ENCODE peak calls at places on chromosomes 13 and 19, in six cellular contexts. One of them, this sample, is unnamed.

GRCh38 chr19:15015946-15016542 is 33.2 kb upstream of the CASP14 start:
- DNase-seq in suprapubic skin: no peak
- DNase-seq in endothelial cell of umbilical vein: peak; percentile 6
- DNase-seq in SK-N-SH: no peak
- DNase-seq in GM23338: peak; percentile 74
- DNase-seq in H1: no peak
- DNase-seq in this sample: no peak

GRCh38 chr19:54190942-54191670 is at the start of gene TSEN34:
- DNase-seq in endothelial cell of umbilical vein: no peak
- DNase-seq in SK-N-SH: peak; percentile 90
- DNase-seq in GM23338: peak; percentile 88
- DNase-seq in H1: no peak
- DNase-seq in suprapubic skin: no peak
- DNase-seq in this sample: peak; percentile 90

GRCh38 chr13:23979361-23980159 is 82.3 kb upstream of the C1QTNF9B start:
- DNase-seq in H1: no peak
- DNase-seq in endothelial cell of umbilical vein: peak; percentile 75
- DNase-seq in SK-N-SH: peak; percentile 85
- DNase-seq in GM23338: peak; percentile 79
- DNase-seq in suprapubic skin: peak; percentile 89
- DNase-seq in this sample: peak; percentile 67

GRCh38 chr19:14494910-14495677 is 833 bp downstream of the GIPC1 start:
- DNase-seq in SK-N-SH: peak; percentile 37
- DNase-seq in GM23338: no peak
- DNase-seq in H1: no peak
- DNase-seq in suprapubic skin: no peak
- DNase-seq in endothelial cell of umbilical vein: no peak
- DNase-seq in this sample: no peak

GRCh38 chr19:38394488-38394887 is 6.0 kb downstream of the SPRED3 start:
- DNase-seq in SK-N-SH: no peak
- DNase-seq in H1: peak; percentile 82
- DNase-seq in GM23338: peak; percentile 99
- DNase-seq in endothelial cell of umbilical vein: peak; percentile 13
- DNase-seq in suprapubic skin: no peak
- DNase-seq in this sample: no peak

GRCh38 chr19:53885036-53885435 is 3.0 kb downstream of the PRKCG start:
- DNase-seq in SK-N-SH: no peak
- DNase-seq in GM23338: no peak
- DNase-seq in suprapubic skin: no peak
- DNase-seq in H1: no peak
- DNase-seq in endothelial cell of umbilical vein: no peak
- DNase-seq in this sample: no peak

GRCh38 chr19:18414504-18415176 is 4.6 kb upstream of the SSBP4 start:
- DNase-seq in GM23338: peak; percentile 45
- DNase-seq in endothelial cell of umbilical vein: no peak
- DNase-seq in suprapubic skin: no peak
- DNase-seq in H1: no peak
- DNase-seq in SK-N-SH: no peak
- DNase-seq in this sample: no peak

GRCh38 chr13:33624740-33625139 is 193.2 kb upstream of the RFC3 start:
- DNase-seq in suprapubic skin: no peak
- DNase-seq in SK-N-SH: no peak
- DNase-seq in GM23338: no peak
- DNase-seq in H1: no peak
- DNase-seq in endothelial cell of umbilical vein: no peak
- DNase-seq in this sample: no peak

GRCh38 chr13:109207618-109208017 is 578.2 kb downstream of the MYO16 start:
- DNase-seq in SK-N-SH: no peak
- DNase-seq in H1: no peak
- DNase-seq in GM23338: no peak
- DNase-seq in endothelial cell of umbilical vein: no peak
- DNase-seq in suprapubic skin: no peak
- DNase-seq in this sample: no peak

GRCh38 chr19:14763497-14764145 is 14.7 kb downstream of the ADGRE2 start:
- DNase-seq in GM23338: no peak
- DNase-seq in SK-N-SH: no peak
- DNase-seq in endothelial cell of umbilical vein: no peak
- DNase-seq in suprapubic skin: no peak
- DNase-seq in H1: no peak
- DNase-seq in this sample: no peak

GRCh38 chr19:46515879-46516350 is 20.2 kb upstream of the PNMA8B start:
- DNase-seq in GM23338: peak; percentile 80
- DNase-seq in endothelial cell of umbilical vein: peak; percentile 31
- DNase-seq in suprapubic skin: no peak
- DNase-seq in SK-N-SH: peak; percentile 77
- DNase-seq in H1: no peak
- DNase-seq in this sample: no peak

GRCh38 chr13:27128825-27129627 is 42.6 kb downstream of the USP12 start:
- DNase-seq in SK-N-SH: no peak
- DNase-seq in endothelial cell of umbilical vein: no peak
- DNase-seq in H1: no peak
- DNase-seq in GM23338: no peak
- DNase-seq in suprapubic skin: no peak
- DNase-seq in this sample: no peak

GRCh38 chr19:58395220-58395978 is at the start of gene RNF225:
- DNase-seq in GM23338: peak; percentile 69
- DNase-seq in endothelial cell of umbilical vein: no peak
- DNase-seq in suprapubic skin: peak; percentile 76
- DNase-seq in H1: peak; percentile 66
- DNase-seq in SK-N-SH: no peak
- DNase-seq in this sample: peak; percentile 50

GRCh38 chr19:13117176-13117771 is 734 bp upstream of the TRMT1 start:
- DNase-seq in H1: no peak
- DNase-seq in endothelial cell of umbilical vein: no peak
- DNase-seq in SK-N-SH: no peak
- DNase-seq in suprapubic skin: no peak
- DNase-seq in GM23338: no peak
- DNase-seq in this sample: no peak

GRCh38 chr19:49639401-49640112 is 386 bp downstream of the RRAS start:
- DNase-seq in H1: no peak
- DNase-seq in SK-N-SH: no peak
- DNase-seq in GM23338: peak; percentile 21
- DNase-seq in suprapubic skin: no peak
- DNase-seq in endothelial cell of umbilical vein: no peak
- DNase-seq in this sample: peak; percentile 19

GRCh38 chr13:48478401-48478800 is 54.5 kb downstream of the RCBTB2 start:
- DNase-seq in suprapubic skin: no peak
- DNase-seq in endothelial cell of umbilical vein: no peak
- DNase-seq in SK-N-SH: no peak
- DNase-seq in GM23338: no peak
- DNase-seq in H1: no peak
- DNase-seq in this sample: no peak

GRCh38 chr19:55113570-55114039 is 3.8 kb downstream of the PPP1R12C start:
- DNase-seq in endothelial cell of umbilical vein: peak; percentile 88
- DNase-seq in suprapubic skin: peak; percentile 90
- DNase-seq in SK-N-SH: peak; percentile 70
- DNase-seq in H1: no peak
- DNase-seq in GM23338: peak; percentile 91
- DNase-seq in this sample: peak; percentile 81

GRCh38 chr13:101623469-101624209 is 171.2 kb downstream of the ITGBL1 start:
- DNase-seq in H1: no peak
- DNase-seq in GM23338: no peak
- DNase-seq in SK-N-SH: no peak
- DNase-seq in endothelial cell of umbilical vein: peak; percentile 67
- DNase-seq in suprapubic skin: no peak
- DNase-seq in this sample: no peak

GRCh38 chr19:16467581-16467980 is 4.2 kb downstream of the EPS15L1 start:
- DNase-seq in GM23338: no peak
- DNase-seq in endothelial cell of umbilical vein: no peak
- DNase-seq in suprapubic skin: no peak
- DNase-seq in H1: no peak
- DNase-seq in SK-N-SH: peak; percentile 47
- DNase-seq in this sample: no peak

GRCh38 chr13:23724196-23724970 is 154.2 kb downstream of the TNFRSF19 start:
- DNase-seq in H1: no peak
- DNase-seq in endothelial cell of umbilical vein: no peak
- DNase-seq in SK-N-SH: no peak
- DNase-seq in GM23338: peak; percentile 21
- DNase-seq in suprapubic skin: no peak
- DNase-seq in this sample: no peak

GRCh38 chr13:29749401-29750177 is 100.8 kb downstream of the UBL3 start:
- DNase-seq in endothelial cell of umbilical vein: no peak
- DNase-seq in SK-N-SH: no peak
- DNase-seq in H1: no peak
- DNase-seq in suprapubic skin: no peak
- DNase-seq in GM23338: no peak
- DNase-seq in this sample: no peak

GRCh38 chr19:16859626-16860025 is 29.2 kb upstream of the F2RL3 start:
- DNase-seq in suprapubic skin: no peak
- DNase-seq in SK-N-SH: no peak
- DNase-seq in endothelial cell of umbilical vein: no peak
- DNase-seq in GM23338: no peak
- DNase-seq in H1: no peak
- DNase-seq in this sample: no peak

GRCh38 chr19:2252481-2253105 is 3.5 kb downstream of the AMH start:
- DNase-seq in suprapubic skin: no peak
- DNase-seq in endothelial cell of umbilical vein: no peak
- DNase-seq in H1: no peak
- DNase-seq in GM23338: peak; percentile 58
- DNase-seq in SK-N-SH: peak; percentile 38
- DNase-seq in this sample: no peak

GRCh38 chr13:41694902-41695301 is 237.6 kb downstream of the RGCC start:
- DNase-seq in GM23338: no peak
- DNase-seq in SK-N-SH: no peak
- DNase-seq in H1: no peak
- DNase-seq in endothelial cell of umbilical vein: peak; percentile 93
- DNase-seq in suprapubic skin: no peak
- DNase-seq in this sample: peak; percentile 25

GRCh38 chr13:32086791-32087441 is 55.3 kb downstream of the FRY start:
- DNase-seq in GM23338: no peak
- DNase-seq in suprapubic skin: no peak
- DNase-seq in H1: no peak
- DNase-seq in endothelial cell of umbilical vein: no peak
- DNase-seq in SK-N-SH: no peak
- DNase-seq in this sample: no peak

DNA sequence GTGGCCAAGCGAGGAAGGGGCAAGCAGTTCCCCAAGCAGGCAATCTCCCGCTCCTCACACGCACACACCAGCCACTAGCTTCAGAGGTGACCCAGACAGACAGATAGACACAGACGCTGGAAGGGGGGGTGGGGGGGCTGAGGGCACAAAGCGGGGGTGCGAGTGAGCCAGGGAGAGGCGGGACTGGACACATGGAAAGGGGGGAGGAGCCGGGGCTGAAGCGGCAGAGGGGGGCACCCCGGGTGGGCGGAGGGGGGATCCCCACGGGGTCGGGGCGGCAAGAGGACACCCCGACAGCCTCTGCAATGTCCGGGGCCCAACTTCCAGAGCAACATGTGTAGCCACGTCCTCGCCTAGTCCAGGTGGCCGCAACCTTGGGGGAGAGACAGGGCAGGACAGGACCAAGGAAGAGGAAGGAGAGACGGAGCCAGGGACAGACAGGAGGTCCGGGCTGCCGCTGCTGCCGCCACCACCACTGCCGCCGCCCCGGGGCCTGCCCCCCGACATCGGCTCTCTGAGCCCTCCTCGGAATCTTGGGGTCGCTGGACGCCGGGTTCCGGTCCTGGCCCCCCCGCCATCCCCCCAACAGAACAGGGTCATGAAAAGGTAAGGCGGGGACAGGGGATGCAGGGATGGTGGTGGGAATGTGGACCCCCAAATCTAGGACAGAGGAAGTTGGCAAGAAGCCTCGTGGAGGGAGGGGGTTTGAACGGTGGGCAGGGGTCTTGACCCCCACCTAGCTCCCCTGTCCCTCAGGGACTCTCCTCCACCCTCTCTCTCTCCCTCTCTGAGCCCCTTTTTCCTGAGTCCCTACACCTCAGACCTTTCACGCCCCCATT is 1.1 kb downstream of the GRIN2D start:
- DNase-seq in SK-N-SH: no peak
- DNase-seq in suprapubic skin: no peak
- DNase-seq in GM23338: peak; percentile 50
- DNase-seq in H1: no peak
- DNase-seq in endothelial cell of umbilical vein: no peak
- DNase-seq in this sample: peak; percentile 21
- H3K4me1 ChIP-seq in SK-N-SH: peaks cover 48% of the 10 kb centered on the region
- H3K4me1 ChIP-seq in suprapubic skin: peaks cover 71% of the 10 kb centered on the region
- H3K4me1 ChIP-seq in GM23338: peaks cover 49% of the 10 kb centered on the region
- H3K4me1 ChIP-seq in H1: peaks cover 46% of the 10 kb centered on the region
- H3K4me1 ChIP-seq in endothelial cell of umbilical vein: peaks cover 12% of the 10 kb centered on the region
- H3K4me1 ChIP-seq in this sample: peaks cover 39% of the 10 kb centered on the region

DNA sequence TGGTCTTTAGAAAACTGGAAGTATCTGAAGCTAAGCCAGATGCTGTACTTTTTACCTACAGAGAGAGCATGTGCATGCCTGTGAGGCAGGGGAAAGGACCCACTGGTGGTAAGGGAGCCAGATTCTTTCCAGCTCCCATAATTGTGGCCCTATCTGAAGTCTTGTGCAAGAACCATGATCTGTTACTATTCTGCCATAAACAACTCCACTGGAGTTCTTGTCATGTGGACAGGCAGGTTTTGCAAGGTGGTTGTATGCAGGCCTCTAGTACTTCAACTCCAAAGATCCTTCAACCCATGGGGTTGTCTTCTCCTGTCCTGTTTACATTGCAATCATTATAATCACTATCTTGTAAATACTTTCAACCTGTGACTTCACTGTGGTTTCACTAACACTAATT is 14.1 kb downstream of the PROSER1 start:
- DNase-seq in H1: no peak
- DNase-seq in suprapubic skin: no peak
- DNase-seq in endothelial cell of umbilical vein: no peak
- DNase-seq in SK-N-SH: no peak
- DNase-seq in GM23338: no peak
- DNase-seq in this sample: peak; percentile 41
- TF ChIP-seq POLR2AphosphoS5 in H1: no peak
- TF ChIP-seq POLR2AphosphoS5 in suprapubic skin: no peak
- TF ChIP-seq POLR2AphosphoS5 in endothelial cell of umbilical vein: no peak
- TF ChIP-seq POLR2AphosphoS5 in SK-N-SH: no peak
- TF ChIP-seq POLR2AphosphoS5 in GM23338: no peak
- TF ChIP-seq POLR2AphosphoS5 in this sample: no peak

GRCh38 chr13:49938274-49938673 is 2.1 kb upstream of the SPRYD7 start:
- DNase-seq in endothelial cell of umbilical vein: no peak
- DNase-seq in suprapubic skin: no peak
- DNase-seq in H1: no peak
- DNase-seq in GM23338: no peak
- DNase-seq in SK-N-SH: no peak
- DNase-seq in this sample: peak; percentile 26
- H3K27ac ChIP-seq in endothelial cell of umbilical vein: no peak overlapping the region
- H3K27ac ChIP-seq in suprapubic skin: no peak overlapping the region
- H3K27ac ChIP-seq in H1: no peak overlapping the region
- H3K27ac ChIP-seq in GM23338: no peak overlapping the region
- H3K27ac ChIP-seq in SK-N-SH: no peak overlapping the region
- H3K27ac ChIP-seq in this sample: peak overlapping the region; percentile 92

DNA sequence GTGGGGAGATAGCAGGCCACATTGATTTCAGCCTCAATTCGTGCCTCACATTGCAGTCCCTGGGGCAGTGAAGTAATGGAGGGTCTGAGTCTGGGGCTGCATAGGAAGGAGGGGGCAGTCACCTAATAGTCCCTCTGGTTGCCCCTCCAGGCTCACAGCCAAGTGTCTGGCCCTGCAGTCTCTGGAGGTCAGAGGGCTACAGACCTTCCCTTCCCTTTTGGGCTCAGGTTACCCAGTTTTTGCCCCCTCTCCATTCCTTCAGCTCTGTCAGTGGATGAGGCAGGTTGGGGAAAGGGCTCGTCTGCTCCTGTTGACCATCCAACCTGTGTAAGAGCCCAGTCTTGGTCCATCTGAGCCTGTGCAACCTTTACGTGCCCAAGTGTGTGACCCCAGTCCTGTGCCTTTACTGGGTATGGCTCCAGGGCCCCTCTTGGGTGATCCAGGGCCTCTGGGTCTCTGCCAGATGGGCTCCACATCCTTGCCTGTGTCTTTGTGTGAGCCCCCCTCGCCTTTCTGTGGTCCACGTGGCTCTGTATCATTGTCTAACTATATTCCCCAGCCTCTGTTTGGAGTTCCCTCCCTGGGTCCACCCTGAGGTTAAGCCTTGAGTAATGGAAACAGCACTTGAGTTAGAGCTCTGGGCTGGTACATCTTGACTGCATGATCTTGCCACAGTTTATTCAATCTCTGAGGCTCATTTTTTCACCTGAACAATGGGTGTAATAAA is 13.1 kb downstream of the CIC start:
- DNase-seq in suprapubic skin: no peak
- DNase-seq in GM23338: no peak
- DNase-seq in SK-N-SH: no peak
- DNase-seq in endothelial cell of umbilical vein: no peak
- DNase-seq in H1: no peak
- DNase-seq in this sample: no peak
- H3K4me1 ChIP-seq in suprapubic skin: peaks cover 89% of the 10 kb centered on the region
- H3K4me1 ChIP-seq in GM23338: peaks cover 32% of the 10 kb centered on the region
- H3K4me1 ChIP-seq in SK-N-SH: peaks cover 72% of the 10 kb centered on the region
- H3K4me1 ChIP-seq in endothelial cell of umbilical vein: peaks cover 64% of the 10 kb centered on the region
- H3K4me1 ChIP-seq in H1: peaks cover 30% of the 10 kb centered on the region
- H3K4me1 ChIP-seq in this sample: peaks cover 79% of the 10 kb centered on the region

This sample was measured in transverse colon.